ENCODE peak calls at places on chromosomes 5 and 9, in eight cellular contexts. One of them, this sample, is unnamed.

GRCh38 chr9:129397335-129397734 is 219.3 kb upstream of the IER5L start:
- DNase-seq in activated T-cell treated with anti-CD3 and anti-CD28 coated beads for 1 hour: no peak
- DNase-seq in bronchial epithelial cell: no peak
- DNase-seq in GM23248: no peak
- DNase-seq in ACHN: no peak
- DNase-seq in activated CD4-positive, alpha-beta T cell treated with anti-CD3 and anti-CD28 coated beads, Interleukin-2, amount 10 ng/mL, durations not matched to agents 7 days and 5 days: no peak
- DNase-seq in endodermal cell: no peak
- DNase-seq in glutamatergic neuron: no peak
- DNase-seq in this sample: no peak

GRCh38 chr5:142360607-142361120 is 35.8 kb upstream of the SPRY4 start:
- DNase-seq in activated T-cell treated with anti-CD3 and anti-CD28 coated beads for 1 hour: no peak
- DNase-seq in bronchial epithelial cell: peak; percentile 22
- DNase-seq in GM23248: peak; percentile 47
- DNase-seq in ACHN: peak; percentile 35
- DNase-seq in activated CD4-positive, alpha-beta T cell treated with anti-CD3 and anti-CD28 coated beads, Interleukin-2, amount 10 ng/mL, durations not matched to agents 7 days and 5 days: no peak
- DNase-seq in endodermal cell: peak; percentile 90
- DNase-seq in glutamatergic neuron: peak; percentile 58
- DNase-seq in this sample: peak; percentile 70

GRCh38 chr5:90015584-90016018 is 394.0 kb downstream of the CETN3 start:
- DNase-seq in activated T-cell treated with anti-CD3 and anti-CD28 coated beads for 1 hour: no peak
- DNase-seq in bronchial epithelial cell: peak; percentile 82
- DNase-seq in GM23248: peak; percentile 45
- DNase-seq in ACHN: no peak
- DNase-seq in activated CD4-positive, alpha-beta T cell treated with anti-CD3 and anti-CD28 coated beads, Interleukin-2, amount 10 ng/mL, durations not matched to agents 7 days and 5 days: no peak
- DNase-seq in endodermal cell: peak; percentile 49
- DNase-seq in glutamatergic neuron: no peak
- DNase-seq in this sample: peak; percentile 25

GRCh38 chr5:163894645-163895044 is 389.2 kb downstream of the MAT2B start:
- DNase-seq in activated T-cell treated with anti-CD3 and anti-CD28 coated beads for 1 hour: no peak
- DNase-seq in bronchial epithelial cell: peak; percentile 93
- DNase-seq in GM23248: peak; percentile 76
- DNase-seq in ACHN: no peak
- DNase-seq in activated CD4-positive, alpha-beta T cell treated with anti-CD3 and anti-CD28 coated beads, Interleukin-2, amount 10 ng/mL, durations not matched to agents 7 days and 5 days: no peak
- DNase-seq in endodermal cell: no peak
- DNase-seq in glutamatergic neuron: no peak
- DNase-seq in this sample: no peak

GRCh38 chr5:53667621-53668020 is 107.2 kb downstream of the NDUFS4 start:
- DNase-seq in activated T-cell treated with anti-CD3 and anti-CD28 coated beads for 1 hour: no peak
- DNase-seq in bronchial epithelial cell: no peak
- DNase-seq in GM23248: no peak
- DNase-seq in ACHN: no peak
- DNase-seq in activated CD4-positive, alpha-beta T cell treated with anti-CD3 and anti-CD28 coated beads, Interleukin-2, amount 10 ng/mL, durations not matched to agents 7 days and 5 days: no peak
- DNase-seq in endodermal cell: no peak
- DNase-seq in glutamatergic neuron: no peak
- DNase-seq in this sample: no peak

GRCh38 chr5:96288166-96288844 is 144.7 kb downstream of the PCSK1 start:
- DNase-seq in activated T-cell treated with anti-CD3 and anti-CD28 coated beads for 1 hour: no peak
- DNase-seq in bronchial epithelial cell: peak; percentile 21
- DNase-seq in GM23248: peak; percentile 64
- DNase-seq in ACHN: no peak
- DNase-seq in activated CD4-positive, alpha-beta T cell treated with anti-CD3 and anti-CD28 coated beads, Interleukin-2, amount 10 ng/mL, durations not matched to agents 7 days and 5 days: no peak
- DNase-seq in endodermal cell: no peak
- DNase-seq in glutamatergic neuron: no peak
- DNase-seq in this sample: no peak

GRCh38 chr9:135077497-135078200 is 9.8 kb upstream of the OLFM1 start:
- DNase-seq in activated T-cell treated with anti-CD3 and anti-CD28 coated beads for 1 hour: no peak
- DNase-seq in bronchial epithelial cell: no peak
- DNase-seq in GM23248: peak; percentile 59
- DNase-seq in ACHN: peak; percentile 8
- DNase-seq in activated CD4-positive, alpha-beta T cell treated with anti-CD3 and anti-CD28 coated beads, Interleukin-2, amount 10 ng/mL, durations not matched to agents 7 days and 5 days: no peak
- DNase-seq in endodermal cell: peak; percentile 95
- DNase-seq in glutamatergic neuron: peak; percentile 20
- DNase-seq in this sample: peak; percentile 80

GRCh38 chr9:129383005-129383414 is 204.9 kb upstream of the IER5L start:
- DNase-seq in activated T-cell treated with anti-CD3 and anti-CD28 coated beads for 1 hour: no peak
- DNase-seq in bronchial epithelial cell: peak; percentile 77
- DNase-seq in GM23248: peak; percentile 42
- DNase-seq in ACHN: no peak
- DNase-seq in activated CD4-positive, alpha-beta T cell treated with anti-CD3 and anti-CD28 coated beads, Interleukin-2, amount 10 ng/mL, durations not matched to agents 7 days and 5 days: no peak
- DNase-seq in endodermal cell: peak; percentile 80
- DNase-seq in glutamatergic neuron: no peak
- DNase-seq in this sample: peak; percentile 74

GRCh38 chr5:181134259-181134658 is 3.3 kb upstream of the OR2V1 start:
- DNase-seq in activated T-cell treated with anti-CD3 and anti-CD28 coated beads for 1 hour: no peak
- DNase-seq in bronchial epithelial cell: no peak
- DNase-seq in GM23248: no peak
- DNase-seq in ACHN: no peak
- DNase-seq in activated CD4-positive, alpha-beta T cell treated with anti-CD3 and anti-CD28 coated beads, Interleukin-2, amount 10 ng/mL, durations not matched to agents 7 days and 5 days: no peak
- DNase-seq in endodermal cell: no peak
- DNase-seq in glutamatergic neuron: no peak
- DNase-seq in this sample: no peak

GRCh38 chr9:137253717-137254623 is 1.2 kb upstream of the NELFB start:
- DNase-seq in activated T-cell treated with anti-CD3 and anti-CD28 coated beads for 1 hour: no peak
- DNase-seq in bronchial epithelial cell: no peak
- DNase-seq in GM23248: peak; percentile 42
- DNase-seq in ACHN: no peak
- DNase-seq in activated CD4-positive, alpha-beta T cell treated with anti-CD3 and anti-CD28 coated beads, Interleukin-2, amount 10 ng/mL, durations not matched to agents 7 days and 5 days: no peak
- DNase-seq in endodermal cell: peak; percentile 68
- DNase-seq in glutamatergic neuron: no peak
- DNase-seq in this sample: no peak

GRCh38 chr5:71586052-71586940 is 844 bp upstream of the MCCC2 start:
- DNase-seq in activated T-cell treated with anti-CD3 and anti-CD28 coated beads for 1 hour: no peak
- DNase-seq in bronchial epithelial cell: no peak
- DNase-seq in GM23248: no peak
- DNase-seq in ACHN: peak; percentile 44
- DNase-seq in activated CD4-positive, alpha-beta T cell treated with anti-CD3 and anti-CD28 coated beads, Interleukin-2, amount 10 ng/mL, durations not matched to agents 7 days and 5 days: peak; percentile 38
- DNase-seq in endodermal cell: no peak
- DNase-seq in glutamatergic neuron: no peak
- DNase-seq in this sample: no peak

GRCh38 chr9:102700936-102701335 is 294.2 kb upstream of the CYLC2 start:
- DNase-seq in activated T-cell treated with anti-CD3 and anti-CD28 coated beads for 1 hour: no peak
- DNase-seq in bronchial epithelial cell: peak; percentile 1
- DNase-seq in GM23248: no peak
- DNase-seq in ACHN: no peak
- DNase-seq in activated CD4-positive, alpha-beta T cell treated with anti-CD3 and anti-CD28 coated beads, Interleukin-2, amount 10 ng/mL, durations not matched to agents 7 days and 5 days: no peak
- DNase-seq in endodermal cell: no peak
- DNase-seq in glutamatergic neuron: no peak
- DNase-seq in this sample: no peak

GRCh38 chr5:165630211-165630866 is 2124.9 kb downstream of the MAT2B start:
- DNase-seq in activated T-cell treated with anti-CD3 and anti-CD28 coated beads for 1 hour: no peak
- DNase-seq in bronchial epithelial cell: peak; percentile 39
- DNase-seq in GM23248: peak; percentile 56
- DNase-seq in ACHN: peak; percentile 54
- DNase-seq in activated CD4-positive, alpha-beta T cell treated with anti-CD3 and anti-CD28 coated beads, Interleukin-2, amount 10 ng/mL, durations not matched to agents 7 days and 5 days: peak; percentile 32
- DNase-seq in endodermal cell: peak; percentile 89
- DNase-seq in glutamatergic neuron: peak; percentile 57
- DNase-seq in this sample: peak; percentile 82

GRCh38 chr5:151005187-151005974 is 15.0 kb upstream of the GPX3 start:
- DNase-seq in activated T-cell treated with anti-CD3 and anti-CD28 coated beads for 1 hour: no peak
- DNase-seq in bronchial epithelial cell: no peak
- DNase-seq in GM23248: no peak
- DNase-seq in ACHN: no peak
- DNase-seq in activated CD4-positive, alpha-beta T cell treated with anti-CD3 and anti-CD28 coated beads, Interleukin-2, amount 10 ng/mL, durations not matched to agents 7 days and 5 days: no peak
- DNase-seq in endodermal cell: peak; percentile 41
- DNase-seq in glutamatergic neuron: no peak
- DNase-seq in this sample: no peak

GRCh38 chr5:1834721-1835425 is 33.7 kb downstream of the NDUFS6 start:
- DNase-seq in activated T-cell treated with anti-CD3 and anti-CD28 coated beads for 1 hour: no peak
- DNase-seq in bronchial epithelial cell: no peak
- DNase-seq in GM23248: no peak
- DNase-seq in ACHN: no peak
- DNase-seq in activated CD4-positive, alpha-beta T cell treated with anti-CD3 and anti-CD28 coated beads, Interleukin-2, amount 10 ng/mL, durations not matched to agents 7 days and 5 days: no peak
- DNase-seq in endodermal cell: no peak
- DNase-seq in glutamatergic neuron: no peak
- DNase-seq in this sample: peak; percentile 25

GRCh38 chr9:137293482-137294090 is 8.5 kb downstream of the NRARP start:
- DNase-seq in activated T-cell treated with anti-CD3 and anti-CD28 coated beads for 1 hour: no peak
- DNase-seq in bronchial epithelial cell: no peak
- DNase-seq in GM23248: no peak
- DNase-seq in ACHN: no peak
- DNase-seq in activated CD4-positive, alpha-beta T cell treated with anti-CD3 and anti-CD28 coated beads, Interleukin-2, amount 10 ng/mL, durations not matched to agents 7 days and 5 days: no peak
- DNase-seq in endodermal cell: peak; percentile 39
- DNase-seq in glutamatergic neuron: no peak
- DNase-seq in this sample: no peak

GRCh38 chr9:118522093-118523028 is 818.2 kb downstream of the TLR4 start:
- DNase-seq in activated T-cell treated with anti-CD3 and anti-CD28 coated beads for 1 hour: no peak
- DNase-seq in bronchial epithelial cell: peak; percentile 38
- DNase-seq in GM23248: peak; percentile 78
- DNase-seq in ACHN: peak; percentile 65
- DNase-seq in activated CD4-positive, alpha-beta T cell treated with anti-CD3 and anti-CD28 coated beads, Interleukin-2, amount 10 ng/mL, durations not matched to agents 7 days and 5 days: peak; percentile 13
- DNase-seq in endodermal cell: peak; percentile 92
- DNase-seq in glutamatergic neuron: peak; percentile 74
- DNase-seq in this sample: peak; percentile 70

GRCh38 chr9:105457560-105458294 is 9.9 kb downstream of the FSD1L start:
- DNase-seq in activated T-cell treated with anti-CD3 and anti-CD28 coated beads for 1 hour: no peak
- DNase-seq in bronchial epithelial cell: no peak
- DNase-seq in GM23248: no peak
- DNase-seq in ACHN: no peak
- DNase-seq in activated CD4-positive, alpha-beta T cell treated with anti-CD3 and anti-CD28 coated beads, Interleukin-2, amount 10 ng/mL, durations not matched to agents 7 days and 5 days: no peak
- DNase-seq in endodermal cell: no peak
- DNase-seq in glutamatergic neuron: no peak
- DNase-seq in this sample: no peak

GRCh38 chr5:98275980-98276379 is 497.5 kb upstream of the RGMB start:
- DNase-seq in activated T-cell treated with anti-CD3 and anti-CD28 coated beads for 1 hour: no peak
- DNase-seq in bronchial epithelial cell: no peak
- DNase-seq in GM23248: no peak
- DNase-seq in ACHN: no peak
- DNase-seq in activated CD4-positive, alpha-beta T cell treated with anti-CD3 and anti-CD28 coated beads, Interleukin-2, amount 10 ng/mL, durations not matched to agents 7 days and 5 days: no peak
- DNase-seq in endodermal cell: no peak
- DNase-seq in glutamatergic neuron: no peak
- DNase-seq in this sample: no peak

GRCh38 chr9:105436753-105437152 is 11.1 kb upstream of the FSD1L start:
- DNase-seq in activated T-cell treated with anti-CD3 and anti-CD28 coated beads for 1 hour: no peak
- DNase-seq in bronchial epithelial cell: no peak
- DNase-seq in GM23248: no peak
- DNase-seq in ACHN: no peak
- DNase-seq in activated CD4-positive, alpha-beta T cell treated with anti-CD3 and anti-CD28 coated beads, Interleukin-2, amount 10 ng/mL, durations not matched to agents 7 days and 5 days: no peak
- DNase-seq in endodermal cell: no peak
- DNase-seq in glutamatergic neuron: no peak
- DNase-seq in this sample: no peak

GRCh38 chr5:883475-884181 is 9.0 kb downstream of the BRD9 start:
- DNase-seq in activated T-cell treated with anti-CD3 and anti-CD28 coated beads for 1 hour: no peak
- DNase-seq in bronchial epithelial cell: no peak
- DNase-seq in GM23248: no peak
- DNase-seq in ACHN: no peak
- DNase-seq in activated CD4-positive, alpha-beta T cell treated with anti-CD3 and anti-CD28 coated beads, Interleukin-2, amount 10 ng/mL, durations not matched to agents 7 days and 5 days: no peak
- DNase-seq in endodermal cell: no peak
- DNase-seq in glutamatergic neuron: no peak
- DNase-seq in this sample: no peak

GRCh38 chr9:136095495-136096058 is 488 bp upstream of the NACC2 start:
- DNase-seq in activated T-cell treated with anti-CD3 and anti-CD28 coated beads for 1 hour: no peak
- DNase-seq in bronchial epithelial cell: no peak
- DNase-seq in GM23248: peak; percentile 73
- DNase-seq in ACHN: peak; percentile 34
- DNase-seq in activated CD4-positive, alpha-beta T cell treated with anti-CD3 and anti-CD28 coated beads, Interleukin-2, amount 10 ng/mL, durations not matched to agents 7 days and 5 days: no peak
- DNase-seq in endodermal cell: peak; percentile 71
- DNase-seq in glutamatergic neuron: no peak
- DNase-seq in this sample: no peak

GRCh38 chr9:83598487-83598886 is 24.5 kb upstream of the IDNK start:
- DNase-seq in activated T-cell treated with anti-CD3 and anti-CD28 coated beads for 1 hour: no peak
- DNase-seq in bronchial epithelial cell: no peak
- DNase-seq in GM23248: peak; percentile 68
- DNase-seq in ACHN: no peak
- DNase-seq in activated CD4-positive, alpha-beta T cell treated with anti-CD3 and anti-CD28 coated beads, Interleukin-2, amount 10 ng/mL, durations not matched to agents 7 days and 5 days: no peak
- DNase-seq in endodermal cell: no peak
- DNase-seq in glutamatergic neuron: no peak
- DNase-seq in this sample: no peak

GRCh38 chr9:71984388-71985069 is 73.1 kb downstream of the C9orf85 start:
- DNase-seq in activated T-cell treated with anti-CD3 and anti-CD28 coated beads for 1 hour: no peak
- DNase-seq in bronchial epithelial cell: peak; percentile 55
- DNase-seq in GM23248: peak; percentile 84
- DNase-seq in ACHN: peak; percentile 44
- DNase-seq in activated CD4-positive, alpha-beta T cell treated with anti-CD3 and anti-CD28 coated beads, Interleukin-2, amount 10 ng/mL, durations not matched to agents 7 days and 5 days: no peak
- DNase-seq in endodermal cell: peak; percentile 65
- DNase-seq in glutamatergic neuron: peak; percentile 27
- DNase-seq in this sample: peak; percentile 22

GRCh38 chr5:135814254-135814653 is 20.2 kb upstream of the SLC25A48 start:
- DNase-seq in activated T-cell treated with anti-CD3 and anti-CD28 coated beads for 1 hour: no peak
- DNase-seq in bronchial epithelial cell: peak; percentile 8
- DNase-seq in GM23248: no peak
- DNase-seq in ACHN: no peak
- DNase-seq in activated CD4-positive, alpha-beta T cell treated with anti-CD3 and anti-CD28 coated beads, Interleukin-2, amount 10 ng/mL, durations not matched to agents 7 days and 5 days: no peak
- DNase-seq in endodermal cell: peak; percentile 33
- DNase-seq in glutamatergic neuron: no peak
- DNase-seq in this sample: no peak

This sample was measured in ELF-1.